ENCODE peak calls at places on chromosomes 5 and 9, in six cellular contexts. One of them, this sample, is unnamed.
A peak's percentile ranks its signal among the peaks of the same experiment; 100 is the strongest.

GRCh38 chr9:79611091-79611614 is 39.4 kb downstream of the TLE4 start:
- DNase-seq in choroid plexus epithelial cell: peak; percentile 93
- DNase-seq in HepG2: no peak
- DNase-seq in GM13977: no peak
- DNase-seq in upper lobe of right lung: no peak
- DNase-seq in pancreas: no peak
- DNase-seq in this sample: peak; percentile 18

GRCh38 chr9:92620870-92621269 is 49.1 kb downstream of the IPPK start:
- DNase-seq in HepG2: no peak
- DNase-seq in choroid plexus epithelial cell: no peak
- DNase-seq in pancreas: no peak
- DNase-seq in GM13977: no peak
- DNase-seq in upper lobe of right lung: no peak
- DNase-seq in this sample: no peak

GRCh38 chr5:134139377-134139851 is 24.9 kb downstream of the TCF7 start:
- DNase-seq in pancreas: no peak
- DNase-seq in upper lobe of right lung: peak; percentile 40
- DNase-seq in GM13977: no peak
- DNase-seq in choroid plexus epithelial cell: no peak
- DNase-seq in HepG2: no peak
- DNase-seq in this sample: no peak

GRCh38 chr9:109910616-109911568 is 130.9 kb downstream of the PALM2AKAP2 start:
- DNase-seq in HepG2: no peak
- DNase-seq in upper lobe of right lung: no peak
- DNase-seq in GM13977: no peak
- DNase-seq in pancreas: no peak
- DNase-seq in choroid plexus epithelial cell: peak; percentile 60
- DNase-seq in this sample: no peak

GRCh38 chr5:136011427-136012001 is 17.3 kb upstream of the TGFBI start:
- DNase-seq in GM13977: no peak
- DNase-seq in upper lobe of right lung: no peak
- DNase-seq in HepG2: no peak
- DNase-seq in pancreas: no peak
- DNase-seq in choroid plexus epithelial cell: peak; percentile 80
- DNase-seq in this sample: no peak

GRCh38 chr9:693460-694390 is 147.8 kb upstream of the DMRT1 start:
- DNase-seq in pancreas: no peak
- DNase-seq in choroid plexus epithelial cell: peak; percentile 80
- DNase-seq in upper lobe of right lung: no peak
- DNase-seq in HepG2: no peak
- DNase-seq in GM13977: no peak
- DNase-seq in this sample: no peak

GRCh38 chr5:78899922-78900362 is 85.2 kb downstream of the ARSB start:
- DNase-seq in pancreas: no peak
- DNase-seq in GM13977: peak; percentile 28
- DNase-seq in HepG2: peak; percentile 58
- DNase-seq in upper lobe of right lung: no peak
- DNase-seq in choroid plexus epithelial cell: peak; percentile 80
- DNase-seq in this sample: no peak

GRCh38 chr5:96881511-96882115 is 5.3 kb downstream of the ERAP2 start:
- DNase-seq in choroid plexus epithelial cell: peak; percentile 83
- DNase-seq in upper lobe of right lung: no peak
- DNase-seq in GM13977: no peak
- DNase-seq in HepG2: no peak
- DNase-seq in pancreas: no peak
- DNase-seq in this sample: no peak

GRCh38 chr9:107282759-107283620 is at the start of gene RAD23B:
- DNase-seq in GM13977: peak; percentile 95
- DNase-seq in pancreas: peak; percentile 99
- DNase-seq in choroid plexus epithelial cell: peak; percentile 99
- DNase-seq in HepG2: peak; percentile 94
- DNase-seq in upper lobe of right lung: peak; percentile 100
- DNase-seq in this sample: peak; percentile 98

GRCh38 chr5:134438268-134438622 is 26.6 kb upstream of the CDKN2AIPNL start:
- DNase-seq in GM13977: no peak
- DNase-seq in pancreas: no peak
- DNase-seq in choroid plexus epithelial cell: peak; percentile 45
- DNase-seq in HepG2: no peak
- DNase-seq in upper lobe of right lung: peak; percentile 11
- DNase-seq in this sample: no peak

GRCh38 chr9:5949103-5949699 is 58.5 kb downstream of the MLANA start:
- DNase-seq in upper lobe of right lung: no peak
- DNase-seq in HepG2: no peak
- DNase-seq in choroid plexus epithelial cell: peak; percentile 16
- DNase-seq in pancreas: no peak
- DNase-seq in GM13977: no peak
- DNase-seq in this sample: no peak

GRCh38 chr5:125559296-125559695 is 812.9 kb upstream of the ZNF608 start:
- DNase-seq in pancreas: no peak
- DNase-seq in HepG2: no peak
- DNase-seq in GM13977: no peak
- DNase-seq in choroid plexus epithelial cell: peak; percentile 97
- DNase-seq in upper lobe of right lung: no peak
- DNase-seq in this sample: no peak

GRCh38 chr5:97877578-97877977 is 694.5 kb upstream of the RIOK2 start:
- DNase-seq in choroid plexus epithelial cell: no peak
- DNase-seq in upper lobe of right lung: no peak
- DNase-seq in GM13977: no peak
- DNase-seq in pancreas: no peak
- DNase-seq in HepG2: no peak
- DNase-seq in this sample: no peak

GRCh38 chr9:122374885-122375420 is 4.1 kb downstream of the PTGS1 start:
- DNase-seq in choroid plexus epithelial cell: peak; percentile 68
- DNase-seq in pancreas: no peak
- DNase-seq in GM13977: no peak
- DNase-seq in upper lobe of right lung: peak; percentile 73
- DNase-seq in HepG2: no peak
- DNase-seq in this sample: peak; percentile 44

GRCh38 chr5:132109494-132110053 is 36.0 kb downstream of the CSF2 start:
- DNase-seq in pancreas: no peak
- DNase-seq in GM13977: no peak
- DNase-seq in HepG2: no peak
- DNase-seq in choroid plexus epithelial cell: no peak
- DNase-seq in upper lobe of right lung: no peak
- DNase-seq in this sample: no peak

GRCh38 chr5:137636076-137636475 is 99.8 kb downstream of the KLHL3 start:
- DNase-seq in choroid plexus epithelial cell: no peak
- DNase-seq in GM13977: no peak
- DNase-seq in HepG2: no peak
- DNase-seq in upper lobe of right lung: no peak
- DNase-seq in pancreas: no peak
- DNase-seq in this sample: no peak

GRCh38 chr9:81266086-81266485 is 423.3 kb downstream of the TLE1 start:
- DNase-seq in HepG2: no peak
- DNase-seq in choroid plexus epithelial cell: peak; percentile 92
- DNase-seq in upper lobe of right lung: no peak
- DNase-seq in GM13977: no peak
- DNase-seq in pancreas: no peak
- DNase-seq in this sample: no peak

GRCh38 chr5:124456244-124456643 is 290.2 kb downstream of the ZNF608 start:
- DNase-seq in choroid plexus epithelial cell: peak; percentile 39
- DNase-seq in GM13977: no peak
- DNase-seq in pancreas: no peak
- DNase-seq in HepG2: no peak
- DNase-seq in upper lobe of right lung: no peak
- DNase-seq in this sample: no peak

GRCh38 chr5:96933764-96934163 is 2.1 kb upstream of the LNPEP start:
- DNase-seq in pancreas: no peak
- DNase-seq in GM13977: no peak
- DNase-seq in choroid plexus epithelial cell: no peak
- DNase-seq in HepG2: no peak
- DNase-seq in upper lobe of right lung: no peak
- DNase-seq in this sample: no peak

GRCh38 chr5:142780871-142781270 is 10.7 kb downstream of the ARHGAP26 start:
- DNase-seq in GM13977: no peak
- DNase-seq in pancreas: no peak
- DNase-seq in upper lobe of right lung: no peak
- DNase-seq in choroid plexus epithelial cell: no peak
- DNase-seq in HepG2: no peak
- DNase-seq in this sample: peak; percentile 9

GRCh38 chr9:86454701-86455402 is 100.6 kb upstream of the TUT7 start:
- DNase-seq in choroid plexus epithelial cell: peak; percentile 23
- DNase-seq in upper lobe of right lung: no peak
- DNase-seq in pancreas: no peak
- DNase-seq in GM13977: no peak
- DNase-seq in HepG2: no peak
- DNase-seq in this sample: no peak

GRCh38 chr5:41410737-41411136 is 99.7 kb downstream of the PLCXD3 start:
- DNase-seq in upper lobe of right lung: no peak
- DNase-seq in HepG2: no peak
- DNase-seq in choroid plexus epithelial cell: no peak
- DNase-seq in pancreas: no peak
- DNase-seq in GM13977: no peak
- DNase-seq in this sample: no peak

GRCh38 chr9:131038256-131039128 is 29.5 kb downstream of the LAMC3 start:
- DNase-seq in choroid plexus epithelial cell: no peak
- DNase-seq in HepG2: no peak
- DNase-seq in GM13977: no peak
- DNase-seq in pancreas: no peak
- DNase-seq in upper lobe of right lung: no peak
- DNase-seq in this sample: no peak

GRCh38 chr5:1747079-1747802 is 52.4 kb downstream of the MRPL36 start:
- DNase-seq in pancreas: peak; percentile 17
- DNase-seq in HepG2: no peak
- DNase-seq in upper lobe of right lung: no peak
- DNase-seq in GM13977: no peak
- DNase-seq in choroid plexus epithelial cell: no peak
- DNase-seq in this sample: no peak

GRCh38 chr9:35816708-35817107 is 1.9 kb upstream of the HINT2 start:
- DNase-seq in choroid plexus epithelial cell: no peak
- DNase-seq in HepG2: peak; percentile 50
- DNase-seq in pancreas: no peak
- DNase-seq in GM13977: no peak
- DNase-seq in upper lobe of right lung: no peak
- DNase-seq in this sample: no peak

GRCh38 chr9:35812025-35812602 is at the start of gene SPAG8:
- DNase-seq in upper lobe of right lung: peak; percentile 96
- DNase-seq in HepG2: peak; percentile 93
- DNase-seq in pancreas: peak; percentile 84
- DNase-seq in choroid plexus epithelial cell: peak; percentile 98
- DNase-seq in GM13977: peak; percentile 95
- DNase-seq in this sample: peak; percentile 85

GRCh38 chr9:35813434-35814105 is 1.3 kb downstream of the HINT2 start:
- DNase-seq in pancreas: no peak
- DNase-seq in HepG2: peak; percentile 73
- DNase-seq in upper lobe of right lung: no peak
- DNase-seq in GM13977: no peak
- DNase-seq in choroid plexus epithelial cell: peak; percentile 47
- DNase-seq in this sample: no peak

GRCh38 chr9:35814841-35815543 is at the start of gene HINT2:
- DNase-seq in pancreas: peak; percentile 94
- DNase-seq in upper lobe of right lung: peak; percentile 98
- DNase-seq in HepG2: peak; percentile 99
- DNase-seq in choroid plexus epithelial cell: peak; percentile 99
- DNase-seq in GM13977: peak; percentile 96
- DNase-seq in this sample: peak; percentile 96

GRCh38 chr9:35814106-35814840 is 569 bp downstream of the HINT2 start:
- DNase-seq in choroid plexus epithelial cell: peak; percentile 53
- DNase-seq in pancreas: peak; percentile 81
- DNase-seq in HepG2: peak; percentile 84
- DNase-seq in upper lobe of right lung: peak; percentile 85
- DNase-seq in GM13977: peak; percentile 49
- DNase-seq in this sample: peak; percentile 67
- TF ChIP-seq CTCF in choroid plexus epithelial cell: peak; percentile 48
- TF ChIP-seq CTCF in pancreas: no peak
- TF ChIP-seq CTCF in HepG2: peak; percentile 14
- TF ChIP-seq CTCF in upper lobe of right lung: peak; percentile 38
- TF ChIP-seq CTCF in GM13977: peak; percentile 30
- TF ChIP-seq CTCF in this sample: peak; percentile 11

DNA sequence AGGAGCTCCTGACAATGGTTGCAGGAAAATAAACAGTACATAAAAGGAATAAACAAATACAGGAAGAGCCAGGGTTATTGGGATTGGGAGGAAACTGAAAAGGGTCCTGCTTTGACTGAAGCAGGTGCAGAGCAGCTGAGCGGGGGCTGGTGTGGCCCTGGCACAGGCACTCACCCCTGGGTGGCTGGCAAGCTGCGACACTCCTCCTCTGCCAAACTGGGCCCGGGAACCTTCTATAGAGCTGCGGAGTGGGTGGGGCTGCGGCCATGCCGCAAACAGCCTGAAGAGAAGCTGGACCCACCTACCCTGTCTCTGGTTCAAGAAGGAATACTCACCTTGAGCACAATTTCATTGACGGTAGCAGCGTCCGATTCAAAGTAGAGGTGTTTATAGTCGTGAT is 182.5 kb downstream of the GAPVD1 start:
- DNase-seq in pancreas: peak; percentile 24
- DNase-seq in choroid plexus epithelial cell: no peak
- DNase-seq in HepG2: no peak
- DNase-seq in upper lobe of right lung: peak; percentile 23
- DNase-seq in GM13977: no peak
- DNase-seq in this sample: no peak
- TF ChIP-seq CTCF in pancreas: no peak
- TF ChIP-seq CTCF in choroid plexus epithelial cell: no peak
- TF ChIP-seq CTCF in HepG2: no peak
- TF ChIP-seq CTCF in upper lobe of right lung: no peak
- TF ChIP-seq CTCF in GM13977: no peak
- TF ChIP-seq CTCF in this sample: no peak

GRCh38 chr9:105413486-105414068 is 34.3 kb upstream of the FSD1L start:
- DNase-seq in choroid plexus epithelial cell: peak; percentile 54
- DNase-seq in upper lobe of right lung: no peak
- DNase-seq in GM13977: no peak
- DNase-seq in HepG2: peak; percentile 47
- DNase-seq in pancreas: no peak
- DNase-seq in this sample: no peak
- TF ChIP-seq CTCF in choroid plexus epithelial cell: peak; percentile 58
- TF ChIP-seq CTCF in upper lobe of right lung: peak; percentile 21
- TF ChIP-seq CTCF in GM13977: peak; percentile 38
- TF ChIP-seq CTCF in HepG2: peak; percentile 67
- TF ChIP-seq CTCF in pancreas: no peak
- TF ChIP-seq CTCF in this sample: no peak

DNA sequence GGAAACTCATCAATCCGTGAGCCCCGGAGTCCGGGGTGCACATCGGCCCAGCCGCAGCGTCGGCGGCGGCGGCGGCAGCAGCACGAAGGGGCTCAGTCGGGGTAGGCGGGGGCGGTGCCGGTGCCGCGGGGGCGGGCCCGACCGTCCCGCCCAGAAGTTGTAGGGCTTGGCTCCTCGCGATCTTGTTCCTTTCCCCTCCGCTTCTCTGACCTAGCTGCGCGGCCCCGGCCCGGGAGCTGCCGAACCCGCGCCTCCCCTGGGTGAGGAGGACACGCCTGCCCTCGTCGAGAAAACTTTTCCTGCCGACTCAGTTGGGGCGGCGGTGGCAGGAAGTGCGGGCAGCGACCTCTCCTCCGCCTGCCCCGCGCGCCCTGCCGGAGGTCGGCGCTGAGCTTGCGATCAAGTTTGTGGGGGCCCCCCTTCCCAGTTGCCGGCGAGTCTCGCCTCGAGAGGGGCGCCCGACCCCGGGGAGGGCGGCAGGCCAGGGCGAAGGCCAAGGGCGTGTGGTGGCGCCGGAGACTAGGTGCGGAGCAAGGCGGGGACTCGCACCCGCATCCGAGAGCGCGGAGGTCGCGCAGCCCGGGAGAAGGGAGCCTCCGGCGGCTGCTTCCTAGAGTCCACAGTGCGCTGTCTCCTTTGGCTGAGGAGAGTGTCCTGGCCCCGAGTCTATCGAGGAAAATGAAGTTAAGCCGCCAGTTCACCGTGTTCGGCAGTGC is at the start of gene MAN2A1:
- DNase-seq in pancreas: peak; percentile 88
- DNase-seq in choroid plexus epithelial cell: peak; percentile 69
- DNase-seq in HepG2: peak; percentile 44
- DNase-seq in GM13977: peak; percentile 83
- DNase-seq in upper lobe of right lung: peak; percentile 91
- DNase-seq in this sample: peak; percentile 74
- TF ChIP-seq CTCF in pancreas: no peak
- TF ChIP-seq CTCF in choroid plexus epithelial cell: no peak
- TF ChIP-seq CTCF in HepG2: peak; percentile 10
- TF ChIP-seq CTCF in GM13977: no peak
- TF ChIP-seq CTCF in upper lobe of right lung: peak; percentile 4
- TF ChIP-seq CTCF in this sample: no peak

GRCh38 chr9:77987104-77987656 is 44.4 kb downstream of the GNAQ start:
- DNase-seq in GM13977: no peak
- DNase-seq in pancreas: no peak
- DNase-seq in choroid plexus epithelial cell: no peak
- DNase-seq in upper lobe of right lung: no peak
- DNase-seq in HepG2: no peak
- DNase-seq in this sample: no peak
- TF ChIP-seq CTCF in GM13977: no peak
- TF ChIP-seq CTCF in pancreas: no peak
- TF ChIP-seq CTCF in choroid plexus epithelial cell: no peak
- TF ChIP-seq CTCF in upper lobe of right lung: no peak
- TF ChIP-seq CTCF in HepG2: no peak
- TF ChIP-seq CTCF in this sample: no peak